ENCODE peak calls at places on chromosomes 12 and 14, in six cellular contexts. S is neural progenitor cell, V is esophagus squamous epithelium, K is mammary epithelial cell, O is heart left ventricle, U is mucosa of descending colon. G is an unnamed sample.

GRCh38 chr12:55926738-55927587 is 731 bp downstream of the PYM1 start:
- DNase-seq in S (peak; percentile 95), V (peak; percentile 56), K (peak; percentile 91), O (peak; percentile 89), U (peak; percentile 97), G (peak; percentile 84)

GRCh38 chr14:92653162-92653651 is 95.2 kb downstream of the LGMN start:
- DNase-seq in S (no peak), V (no peak), K (no peak), O (no peak), U (no peak), G (no peak)

GRCh38 chr12:67592228-67593011 is 56.1 kb upstream of the DYRK2 start:
- DNase-seq in S (no peak), V (no peak), K (peak; percentile 62), O (peak; percentile 28), U (peak; percentile 51), G (no peak)

GRCh38 chr14:72651081-72651480 is 242.8 kb downstream of the DPF3 start:
- DNase-seq in S (no peak), V (no peak), K (no peak), O (no peak), U (no peak), G (no peak)

GRCh38 chr12:4700621-4701026 is 19.6 kb upstream of the GALNT8 start:
- DNase-seq in S (peak; percentile 69), V (no peak), K (no peak), O (peak; percentile 49), U (no peak), G (no peak)

GRCh38 chr12:97464241-97465011 is 1.8 kb downstream of the RMST start:
- DNase-seq in S (peak; percentile 48), V (no peak), K (no peak), O (no peak), U (no peak), G (no peak)

GRCh38 chr14:95523818-95524448 is 7.5 kb upstream of the SYNE3 start:
- DNase-seq in S (no peak), V (no peak), K (no peak), O (no peak), U (peak; percentile 84), G (no peak)

GRCh38 chr14:36069535-36069900 is 107.0 kb downstream of the PTCSC3 start:
- DNase-seq in S (peak; percentile 71), V (no peak), K (peak; percentile 10), O (peak; percentile 7), U (peak; percentile 26), G (no peak)

GRCh38 chr12:123660328-123660727 is 10.6 kb upstream of the TCTN2 start:
- DNase-seq in S (no peak), V (no peak), K (peak; percentile 92), O (no peak), U (no peak), G (no peak)

GRCh38 chr14:58563981-58564380 is 73.8 kb upstream of the DACT1 start:
- DNase-seq in S (no peak), V (no peak), K (no peak), O (no peak), U (no peak), G (no peak)

GRCh38 chr14:101113835-101114725 is 210.6 kb upstream of the RTL1 start:
- DNase-seq in S (no peak), V (no peak), K (no peak), O (no peak), U (no peak), G (no peak)

GRCh38 chr12:49644620-49644994 is 21.2 kb downstream of the PRPF40B start:
- DNase-seq in S (peak; percentile 85), V (no peak), K (peak; percentile 51), O (peak; percentile 84), U (peak; percentile 88), G (peak; percentile 71)

GRCh38 chr12:106581543-106582263 is 1.1 kb upstream of the RFX4 start:
- DNase-seq in S (peak; percentile 90), V (no peak), K (no peak), O (no peak), U (no peak), G (no peak)

GRCh38 chr12:3152892-3153291 is 75.7 kb downstream of the TSPAN9 start:
- DNase-seq in S (no peak), V (no peak), K (no peak), O (no peak), U (no peak), G (no peak)

GRCh38 chr14:52370406-52370911 is 56.3 kb downstream of the PTGER2 start:
- DNase-seq in S (no peak), V (no peak), K (peak; percentile 91), O (no peak), U (no peak), G (no peak)

GRCh38 chr12:124507188-124508109 is 60.0 kb downstream of the NCOR2 start:
- DNase-seq in S (peak; percentile 33), V (no peak), K (no peak), O (peak; percentile 84), U (no peak), G (no peak)

GRCh38 chr12:130649646-130650045 is 66.5 kb downstream of the RIMBP2 start:
- DNase-seq in S (no peak), V (no peak), K (no peak), O (no peak), U (no peak), G (no peak)

GRCh38 chr12:14256139-14256538 is 109.3 kb upstream of the ATF7IP start:
- DNase-seq in S (no peak), V (no peak), K (no peak), O (peak; percentile 23), U (no peak), G (no peak)

GRCh38 chr12:113040722-113041168 is 15.8 kb upstream of the DTX1 start:
- DNase-seq in S (no peak), V (peak; percentile 21), K (peak; percentile 98), O (no peak), U (peak; percentile 11), G (no peak)

GRCh38 chr12:96241484-96242256 is 47.5 kb downstream of the ELK3 start:
- DNase-seq in S (no peak), V (no peak), K (no peak), O (peak; percentile 58), U (peak; percentile 53), G (no peak)

GRCh38 chr14:46451800-46452199 is 199.8 kb downstream of the RPL10L start:
- DNase-seq in S (no peak), V (no peak), K (no peak), O (no peak), U (no peak), G (no peak)

GRCh38 chr12:64452559-64453329 is 824 bp downstream of the TBK1 start:
- DNase-seq in S (no peak), V (no peak), K (peak; percentile 95), O (peak; percentile 11), U (peak; percentile 55), G (no peak)

GRCh38 chr14:70888681-70889175 is 18.5 kb upstream of the PCNX1 start:
- DNase-seq in S (no peak), V (no peak), K (peak; percentile 89), O (no peak), U (no peak), G (no peak)

GRCh38 chr14:104660597-104660996 is 28.8 kb upstream of the INF2 start:
- DNase-seq in S (no peak), V (no peak), K (no peak), O (no peak), U (peak; percentile 25), G (peak; percentile 72)

GRCh38 chr12:99131761-99132199 is 486.7 kb downstream of the APAF1 start:
- DNase-seq in S (peak; percentile 91), V (no peak), K (no peak), O (peak; percentile 70), U (peak; percentile 10), G (no peak)

GRCh38 chr12:50240096-50240791 is 43.1 kb downstream of the LIMA1 start:
- DNase-seq in S (no peak), V (no peak), K (no peak), O (no peak), U (no peak), G (no peak)

GRCh38 chr14:62280366-62280765 is 518.1 kb downstream of the SNAPC1 start:
- DNase-seq in S (peak; percentile 12), V (no peak), K (no peak), O (no peak), U (no peak), G (no peak)

GRCh38 chr12:109762071-109762672 is 48.5 kb downstream of the FAM222A start:
- DNase-seq in S (no peak), V (no peak), K (no peak), O (no peak), U (no peak), G (peak; percentile 7)

GRCh38 chr12:121107681-121108080 is 25.0 kb upstream of the P2RX7 start:
- DNase-seq in S (no peak), V (no peak), K (no peak), O (no peak), U (no peak), G (no peak)

GRCh38 chr14:64337901-64338615 is 43.9 kb upstream of the ESR2 start:
- DNase-seq in S (peak; percentile 91), V (no peak), K (peak; percentile 66), O (peak; percentile 19), U (peak; percentile 59), G (peak; percentile 36)

GRCh38 chr12:89949457-89950195 is 241.0 kb upstream of the ATP2B1 start:
- DNase-seq in S (no peak), V (no peak), K (peak; percentile 91), O (peak; percentile 43), U (peak; percentile 48), G (no peak)

GRCh38 chr12:132163911-132164288 is 19.6 kb downstream of the NOC4L start:
- DNase-seq in S (no peak), V (no peak), K (no peak), O (no peak), U (no peak), G (no peak)
- TF ChIP-seq CTCF in S (no peak), V (no peak), K (peak; percentile 14), O (no peak), U (no peak), G (no peak)

GRCh38 chr12:83197483-83197914 is 510.8 kb downstream of the TMTC2 start:
- DNase-seq in S (peak; percentile 13), V (no peak), K (no peak), O (no peak), U (no peak), G (no peak)
- TF ChIP-seq CTCF in S (peak; percentile 7), V (no peak), K (no peak), O (no peak), U (no peak), G (no peak)

DNA sequence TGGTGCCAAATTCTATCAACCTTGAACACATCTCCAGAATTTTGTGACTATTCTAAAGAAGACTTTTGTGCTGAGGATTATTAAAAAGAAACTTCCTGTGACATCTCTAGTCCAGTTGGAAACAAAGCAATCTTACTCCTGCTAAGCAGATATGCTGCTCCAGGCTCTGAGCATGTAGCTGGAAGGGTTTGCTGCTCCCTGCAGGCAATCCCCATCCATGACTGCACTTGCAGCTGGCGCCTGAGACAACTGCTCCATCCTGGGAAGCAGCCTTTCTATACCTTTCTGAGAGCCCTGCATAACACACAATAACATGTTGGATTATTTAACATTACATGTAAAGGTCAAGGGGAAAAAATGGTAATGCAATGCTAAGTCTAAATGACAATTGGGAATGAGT is 105.1 kb downstream of the NDUFA12 start:
- DNase-seq in S (no peak), V (no peak), K (no peak), O (no peak), U (no peak), G (no peak)
- TF ChIP-seq CTCF in S (peak; percentile 24), V (no peak), K (no peak), O (no peak), U (no peak), G (no peak)

DNA sequence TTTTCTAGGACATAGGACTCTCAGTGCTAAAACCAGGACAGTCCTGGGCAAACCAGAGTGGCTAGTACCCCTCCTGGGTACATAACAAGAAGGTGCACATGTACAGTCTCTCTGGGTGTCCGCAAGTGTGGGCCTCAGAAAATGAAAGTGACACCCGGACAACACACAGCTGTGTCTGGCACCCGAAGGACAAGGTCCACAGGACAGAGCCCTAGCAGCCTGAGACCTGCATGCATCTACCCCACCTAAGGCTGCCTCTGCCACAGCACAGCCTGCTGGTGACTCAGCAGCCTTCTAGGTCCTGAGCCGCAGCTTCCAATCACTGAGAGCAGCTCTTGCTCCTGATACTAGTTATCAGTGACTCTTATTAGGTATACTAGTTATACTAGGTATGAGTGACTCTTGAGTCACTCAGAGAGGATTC is 784.1 kb upstream of the TBX3 start:
- DNase-seq in S (no peak), V (no peak), K (peak; percentile 15), O (no peak), U (peak; percentile 72), G (no peak)
- TF ChIP-seq CTCF in S (peak; percentile 19), V (no peak), K (no peak), O (no peak), U (no peak), G (no peak)